ENCODE peak calls at places on chromosome 1, in ten cellular contexts. V is AG09309; K is NAMALWA; Q is SJSA1; R is cardiac fibroblast; B is stimulated activated CD4-positive, alpha-beta T cell treated with anti-CD3 and anti-CD28 coated beads, Interleukin-1b, Interleukin-23, amount 100 ng/mL, for 48 hours; F is NCI-H774; P is ACHN; X is naive thymus-derived CD8-positive, alpha-beta T cell; S is heart right ventricle. H is an unnamed sample.

GRCh38 chr1:9066945-9067807 is 2.3 kb downstream of the SLC2A5 start:
- DNase-seq in R (peak; percentile 93), B (no peak), Q (no peak), X (no peak), V (peak; percentile 72), K (no peak), F (no peak), P (no peak), S (peak; percentile 69), H (no peak)

GRCh38 chr1:100145116-100145515 is 12.2 kb downstream of the TRMT13 start:
- DNase-seq in R (no peak), X (no peak), Q (no peak), S (no peak), F (no peak), B (no peak), P (no peak), K (no peak), V (peak; percentile 33), H (no peak)

GRCh38 chr1:93847811-93848288 is 31.2 kb downstream of the DNTTIP2 start:
- DNase-seq in P (peak; percentile 66), F (peak; percentile 79), Q (no peak), R (peak; percentile 65), S (peak; percentile 73), X (peak; percentile 73), K (no peak), B (peak; percentile 54), V (no peak), H (peak; percentile 78)

GRCh38 chr1:66521736-66522365 is 12.1 kb upstream of the SGIP1 start:
- DNase-seq in B (no peak), P (peak; percentile 49), F (no peak), X (no peak), V (peak; percentile 56), S (no peak), K (no peak), Q (no peak), R (peak; percentile 76), H (no peak)

GRCh38 chr1:179923044-179923443 is 31.6 kb upstream of the CEP350 start:
- DNase-seq in P (no peak), V (no peak), S (no peak), F (no peak), R (no peak), B (no peak), Q (no peak), X (no peak), K (no peak), H (no peak)

GRCh38 chr1:41053324-41053723 is 31.8 kb upstream of the SLFNL1 start:
- DNase-seq in K (peak; percentile 22), F (no peak), X (no peak), Q (no peak), P (no peak), S (no peak), B (no peak), R (no peak), V (no peak), H (no peak)

GRCh38 chr1:37338658-37339057 is 135.7 kb upstream of the ZC3H12A start:
- DNase-seq in F (peak; percentile 92), B (no peak), R (no peak), S (no peak), P (no peak), V (no peak), K (no peak), Q (no peak), X (no peak), H (peak; percentile 95)

GRCh38 chr1:16015960-16016901 is 1.6 kb downstream of the HSPB7 start:
- DNase-seq in V (no peak), F (no peak), Q (no peak), K (no peak), R (no peak), S (no peak), B (no peak), P (no peak), X (no peak), H (no peak)

GRCh38 chr1:230273141-230273710 is 152.9 kb downstream of the PGBD5 start:
- DNase-seq in Q (no peak), V (no peak), X (no peak), S (no peak), R (no peak), K (no peak), B (no peak), F (no peak), P (no peak), H (no peak)

H was measured in NCI-H69.